ENCODE peak calls at places on chromosomes 1 and 21, in ten cellular contexts. Y is stomach, D is OCI-LY7, P is lower lobe of right lung, E is dorsolateral prefrontal cortex, M is kidney, I is heart right ventricle, H is psoas muscle, X is HepG2, A is ovary. U is an unnamed sample.
A peak's percentile ranks its signal among the peaks of the same experiment; 100 is the strongest.

GRCh38 chr1:246417152-246417812 is 89.8 kb downstream of the SMYD3 start:
- DNase-seq in I (no peak), P (no peak), A (no peak), E (no peak), M (no peak), D (no peak), H (no peak), X (no peak), Y (no peak), U (no peak)

GRCh38 chr1:17080881-17081280 is 27.0 kb upstream of the SDHB start:
- DNase-seq in H (no peak), M (no peak), P (no peak), X (no peak), Y (no peak), I (no peak), D (no peak), E (peak; percentile 73), A (no peak), U (no peak)

GRCh38 chr1:53065391-53065790 is 3.4 kb downstream of the PODN start:
- DNase-seq in H (no peak), E (no peak), M (no peak), X (no peak), Y (no peak), D (no peak), P (peak; percentile 14), A (peak; percentile 31), I (no peak), U (no peak)

GRCh38 chr1:244322181-244322580 is 129.5 kb downstream of the ADSS2 start:
- DNase-seq in M (no peak), A (no peak), X (no peak), Y (no peak), I (no peak), H (no peak), E (no peak), D (no peak), P (no peak), U (no peak)

GRCh38 chr1:17098440-17099317 is 20.6 kb downstream of the PADI2 start:
- DNase-seq in E (peak; percentile 53), H (peak; percentile 91), X (no peak), D (no peak), M (no peak), P (no peak), A (peak; percentile 58), Y (no peak), I (peak; percentile 39), U (no peak)

GRCh38 chr1:179155615-179156014 is 73.7 kb downstream of the TOR3A start:
- DNase-seq in H (no peak), E (no peak), A (no peak), D (no peak), X (no peak), P (no peak), I (no peak), M (no peak), Y (no peak), U (no peak)

GRCh38 chr1:65825736-65826135 is 33.0 kb downstream of the PDE4B start:
- DNase-seq in P (no peak), Y (no peak), M (no peak), I (no peak), H (no peak), D (no peak), E (no peak), A (no peak), X (no peak), U (no peak)

GRCh38 chr1:59552001-59552400 is 255.1 kb downstream of the FGGY start:
- DNase-seq in M (no peak), D (no peak), I (no peak), X (no peak), Y (no peak), P (peak; percentile 52), E (no peak), H (no peak), A (no peak), U (no peak)

GRCh38 chr1:59985901-59986735 is 59.5 kb upstream of the CYP2J2 start:
- DNase-seq in I (no peak), X (no peak), H (no peak), Y (no peak), A (no peak), M (no peak), D (no peak), E (peak; percentile 6), P (no peak), U (no peak)

GRCh38 chr1:34683616-34684015 is 71.2 kb upstream of the GJB5 start:
- DNase-seq in I (no peak), M (no peak), H (no peak), D (no peak), P (no peak), E (no peak), A (no peak), Y (no peak), X (no peak), U (no peak)

GRCh38 chr1:67347688-67348472 is 40.2 kb downstream of the IL12RB2 start:
- DNase-seq in D (peak; percentile 55), M (no peak), H (peak; percentile 27), I (peak; percentile 20), E (peak; percentile 10), P (no peak), Y (peak; percentile 41), X (peak; percentile 24), A (peak; percentile 40), U (peak; percentile 52)

GRCh38 chr1:5864256-5864655 is 128.0 kb downstream of the NPHP4 start:
- DNase-seq in X (no peak), P (no peak), E (no peak), D (no peak), I (no peak), H (no peak), Y (no peak), A (no peak), M (no peak), U (no peak)

GRCh38 chr21:45055861-45056260 is 18.5 kb upstream of the ADARB1 start:
- DNase-seq in X (no peak), M (no peak), D (no peak), A (no peak), P (no peak), E (no peak), I (no peak), H (no peak), Y (no peak), U (no peak)

GRCh38 chr21:31593161-31593560 is 66.3 kb upstream of the SOD1 start:
- DNase-seq in M (no peak), E (no peak), D (no peak), X (no peak), Y (no peak), I (no peak), H (no peak), P (no peak), A (no peak), U (no peak)

GRCh38 chr1:201877877-201878339 is 10.8 kb upstream of the SHISA4 start:
- DNase-seq in H (no peak), I (no peak), D (peak; percentile 49), E (no peak), P (no peak), A (peak; percentile 54), X (peak; percentile 40), M (no peak), Y (no peak), U (no peak)

DNA sequence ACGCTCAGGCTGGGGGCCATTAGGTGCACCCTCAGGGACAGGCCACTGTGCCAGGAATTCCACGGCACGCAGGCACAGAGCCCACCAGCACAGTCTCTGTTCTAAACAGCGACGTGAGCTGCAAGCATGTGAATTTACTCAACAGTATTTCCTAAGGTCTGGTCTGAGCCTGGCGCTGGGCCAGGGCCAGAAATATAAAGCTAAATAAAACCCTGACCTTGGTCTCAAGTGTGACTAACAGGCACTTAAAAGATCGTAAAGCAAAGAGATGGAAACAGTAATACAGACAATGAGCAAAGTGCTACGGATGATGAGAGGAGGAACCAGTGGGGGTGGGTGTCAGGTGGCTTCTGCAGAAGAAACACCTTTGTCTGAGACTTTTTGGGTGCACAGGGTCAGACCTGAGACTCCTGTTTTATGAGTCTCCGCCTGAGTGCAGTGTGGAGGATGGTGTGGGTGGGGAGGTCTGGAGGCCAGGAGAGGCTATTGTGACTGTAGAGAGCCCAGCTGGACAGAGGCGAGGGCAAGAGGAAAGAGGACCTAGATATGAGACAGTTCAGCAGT is 53.4 kb upstream of the EDN2 start:
- DNase-seq in D (no peak), H (peak; percentile 75), E (no peak), X (no peak), A (peak; percentile 82), Y (peak; percentile 59), I (peak; percentile 73), M (peak; percentile 80), P (peak; percentile 50), U (no peak)
- H3K4me3 ChIP-seq in D (no peak overlapping the region), H (no peak overlapping the region), E (no peak overlapping the region), X (no peak overlapping the region), A (no peak overlapping the region), Y (no peak overlapping the region), I (no peak overlapping the region), M (no peak overlapping the region), P (no peak overlapping the region), U (no peak overlapping the region)

GRCh38 chr1:12085643-12086260 is 22.6 kb downstream of the TNFRSF8 start:
- DNase-seq in X (no peak), I (no peak), E (no peak), M (no peak), D (no peak), P (no peak), A (no peak), Y (no peak), H (no peak), U (no peak)
- H3K27ac ChIP-seq in X (no peak overlapping the region), I (no peak overlapping the region), E (no peak overlapping the region), M (no peak overlapping the region), D (no peak overlapping the region), P (no peak overlapping the region), A (no peak overlapping the region), Y (no peak overlapping the region), H (no peak overlapping the region), U (no peak overlapping the region)

DNA sequence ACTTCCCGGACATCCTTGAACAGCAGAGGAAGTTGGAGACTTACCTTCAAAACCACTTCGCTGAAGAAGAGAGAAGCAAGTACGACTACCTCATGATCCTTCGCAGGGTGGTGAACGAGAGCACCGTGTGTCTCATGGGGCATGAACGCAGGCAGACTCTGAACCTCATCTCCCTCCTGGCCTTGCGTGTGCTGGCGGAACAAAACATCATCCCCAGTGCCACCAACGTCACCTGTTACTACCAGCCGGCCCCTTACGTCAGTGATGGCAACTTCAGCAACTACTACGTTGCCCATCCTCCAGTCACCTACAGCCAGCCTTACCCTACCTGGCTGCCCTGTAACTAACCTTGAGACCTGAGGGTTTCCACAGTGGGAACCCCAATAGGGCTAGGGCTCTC is 17.9 kb downstream of the TENT5C start:
- DNase-seq in I (no peak), E (no peak), X (no peak), A (no peak), H (no peak), Y (no peak), M (no peak), D (no peak), P (no peak), U (no peak)
- H3K4me3 ChIP-seq in I (no peak overlapping the region), E (no peak overlapping the region), X (no peak overlapping the region), A (no peak overlapping the region), H (no peak overlapping the region), Y (no peak overlapping the region), M (no peak overlapping the region), D (no peak overlapping the region), P (no peak overlapping the region), U (no peak overlapping the region)

DNA sequence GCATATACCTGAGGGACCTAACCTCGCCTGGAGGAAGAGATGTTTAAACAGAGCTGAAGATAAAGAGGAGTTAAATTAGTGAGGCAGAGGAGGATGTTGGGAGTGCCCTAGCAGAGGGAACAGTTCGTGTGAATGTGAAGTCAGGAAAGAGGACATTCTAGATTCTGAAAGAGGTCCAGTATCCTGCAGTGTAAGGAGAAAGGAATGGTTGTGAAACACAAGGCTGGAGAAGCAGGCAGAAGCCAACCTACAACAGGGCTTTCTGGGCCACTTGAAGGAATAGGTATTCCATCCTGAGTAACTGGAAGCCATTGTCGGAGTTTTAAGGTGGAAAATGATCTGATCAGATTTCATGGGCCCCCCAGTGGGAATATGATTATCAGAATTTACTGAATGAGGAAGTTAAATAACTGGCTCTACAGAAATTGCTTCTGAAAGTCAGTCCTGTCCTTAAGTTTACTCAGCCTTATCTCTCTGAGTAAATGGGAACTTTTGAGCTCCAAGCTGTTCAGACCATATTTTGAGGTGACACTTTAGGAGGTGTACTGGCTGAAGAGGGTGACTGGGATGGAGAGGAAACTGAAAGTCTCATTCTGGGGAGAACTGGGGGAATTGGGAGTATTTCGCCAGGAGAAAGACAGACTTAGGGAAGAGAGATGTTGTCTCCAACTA is 24.4 kb upstream of the FAAH start:
- DNase-seq in D (no peak), X (no peak), H (no peak), E (no peak), M (no peak), I (no peak), Y (no peak), P (no peak), A (no peak), U (no peak)
- H3K27ac ChIP-seq in D (no peak overlapping the region), X (no peak overlapping the region), H (no peak overlapping the region), E (no peak overlapping the region), M (no peak overlapping the region), I (no peak overlapping the region), Y (peak overlapping the region; percentile 83), P (no peak overlapping the region), A (no peak overlapping the region), U (no peak overlapping the region)

U was measured in tibial nerve.